ENCODE peak calls at places on chromosomes 5 and 9, in five cellular contexts. One of them, this sample, is unnamed.

GRCh38 chr5:179115307-179115706 is 55.1 kb downstream of the ZNF354C start:
- DNase-seq in substantia nigra: no peak
- DNase-seq in stimulated activated CD4-positive, alpha-beta T cell treated with anti-CD3 and anti-CD28 coated beads, TNF-alpha, amount 100 ng/mL, for 1 hour: no peak
- DNase-seq in HepG2: no peak
- DNase-seq in dorsolateral prefrontal cortex: no peak
- DNase-seq in this sample: no peak

GRCh38 chr5:132214491-132214890 is 13.2 kb downstream of the P4HA2 start:
- DNase-seq in stimulated activated CD4-positive, alpha-beta T cell treated with anti-CD3 and anti-CD28 coated beads, TNF-alpha, amount 100 ng/mL, for 1 hour: no peak
- DNase-seq in substantia nigra: no peak
- DNase-seq in dorsolateral prefrontal cortex: no peak
- DNase-seq in HepG2: no peak
- DNase-seq in this sample: no peak

GRCh38 chr9:118515947-118516346 is 811.7 kb downstream of the TLR4 start:
- DNase-seq in dorsolateral prefrontal cortex: no peak
- DNase-seq in stimulated activated CD4-positive, alpha-beta T cell treated with anti-CD3 and anti-CD28 coated beads, TNF-alpha, amount 100 ng/mL, for 1 hour: no peak
- DNase-seq in HepG2: no peak
- DNase-seq in substantia nigra: no peak
- DNase-seq in this sample: no peak

GRCh38 chr5:23332650-23333251 is 174.7 kb upstream of the PRDM9 start:
- DNase-seq in HepG2: peak
- DNase-seq in stimulated activated CD4-positive, alpha-beta T cell treated with anti-CD3 and anti-CD28 coated beads, TNF-alpha, amount 100 ng/mL, for 1 hour: no peak
- DNase-seq in dorsolateral prefrontal cortex: no peak
- DNase-seq in substantia nigra: no peak
- DNase-seq in this sample: no peak

GRCh38 chr5:177509361-177509951 is at the start of gene DOK3:
- DNase-seq in stimulated activated CD4-positive, alpha-beta T cell treated with anti-CD3 and anti-CD28 coated beads, TNF-alpha, amount 100 ng/mL, for 1 hour: no peak
- DNase-seq in dorsolateral prefrontal cortex: no peak
- DNase-seq in substantia nigra: no peak
- DNase-seq in HepG2: no peak
- DNase-seq in this sample: no peak

GRCh38 chr5:89735108-89735507 is 674.4 kb downstream of the CETN3 start:
- DNase-seq in stimulated activated CD4-positive, alpha-beta T cell treated with anti-CD3 and anti-CD28 coated beads, TNF-alpha, amount 100 ng/mL, for 1 hour: no peak
- DNase-seq in HepG2: no peak
- DNase-seq in substantia nigra: no peak
- DNase-seq in dorsolateral prefrontal cortex: no peak
- DNase-seq in this sample: no peak

GRCh38 chr5:140822281-140822629 is 842 bp downstream of the PCDHA5 start:
- DNase-seq in dorsolateral prefrontal cortex: no peak
- DNase-seq in stimulated activated CD4-positive, alpha-beta T cell treated with anti-CD3 and anti-CD28 coated beads, TNF-alpha, amount 100 ng/mL, for 1 hour: no peak
- DNase-seq in substantia nigra: no peak
- DNase-seq in HepG2: no peak
- DNase-seq in this sample: no peak

GRCh38 chr5:140348104-140348503 is 1.7 kb upstream of the HBEGF start:
- DNase-seq in stimulated activated CD4-positive, alpha-beta T cell treated with anti-CD3 and anti-CD28 coated beads, TNF-alpha, amount 100 ng/mL, for 1 hour: no peak
- DNase-seq in dorsolateral prefrontal cortex: no peak
- DNase-seq in HepG2: no peak
- DNase-seq in substantia nigra: no peak
- DNase-seq in this sample: no peak

GRCh38 chr5:157513182-157513581 is 53.2 kb downstream of the NIPAL4 start:
- DNase-seq in substantia nigra: no peak
- DNase-seq in HepG2: no peak
- DNase-seq in stimulated activated CD4-positive, alpha-beta T cell treated with anti-CD3 and anti-CD28 coated beads, TNF-alpha, amount 100 ng/mL, for 1 hour: no peak
- DNase-seq in dorsolateral prefrontal cortex: no peak
- DNase-seq in this sample: no peak

GRCh38 chr5:51977014-51977413 is 593.8 kb downstream of the ISL1 start:
- DNase-seq in dorsolateral prefrontal cortex: no peak
- DNase-seq in HepG2: no peak
- DNase-seq in substantia nigra: no peak
- DNase-seq in stimulated activated CD4-positive, alpha-beta T cell treated with anti-CD3 and anti-CD28 coated beads, TNF-alpha, amount 100 ng/mL, for 1 hour: no peak
- DNase-seq in this sample: no peak